ENCODE peak calls at places on chromosomes 11 and 22, in four cellular contexts. J is heart left ventricle, D is kidney epithelial cell, I is colonic mucosa. Q is an unnamed sample.

GRCh38 chr22:44455151-44455962 is 42.7 kb downstream of the RTL6 start:
- DNase-seq in J (no peak), D (no peak), I (peak; percentile 16), Q (no peak)

GRCh38 chr22:22246706-22247105 is 2.1 kb downstream of the VPREB1 start:
- DNase-seq in J (no peak), D (no peak), I (no peak), Q (no peak)

GRCh38 chr11:66981976-66982578 is 7.0 kb downstream of the C11orf86 start:
- DNase-seq in J (peak; percentile 87), D (peak; percentile 72), I (peak; percentile 97), Q (no peak)

GRCh38 chr11:206516-207212 is 535 bp downstream of the BET1L start:
- DNase-seq in J (peak; percentile 54), D (no peak), I (peak; percentile 59), Q (no peak)

GRCh38 chr22:36012332-36012731 is 16.3 kb downstream of the RBFOX2 start:
- DNase-seq in J (no peak), D (no peak), I (no peak), Q (no peak)

GRCh38 chr11:122109932-122110331 is 6.1 kb downstream of the BLID start:
- DNase-seq in J (no peak), D (no peak), I (no peak), Q (no peak)

GRCh38 chr11:67282155-67282875 is 6.8 kb upstream of the ANKRD13D start:
- DNase-seq in J (peak; percentile 21), D (no peak), I (no peak), Q (no peak)

GRCh38 chr11:72058416-72059034 is 21.8 kb downstream of the NUMA1 start:
- DNase-seq in J (no peak), D (no peak), I (no peak), Q (no peak)

GRCh38 chr11:65921033-65921555 is 1.9 kb downstream of the DRAP1 start:
- DNase-seq in J (no peak), D (no peak), I (no peak), Q (no peak)

GRCh38 chr11:118129475-118130196 is 23.0 kb downstream of the SCN4B start:
- DNase-seq in J (no peak), D (no peak), I (no peak), Q (no peak)

GRCh38 chr22:25070870-25071465 is 118.5 kb downstream of the KIAA1671 start:
- DNase-seq in J (no peak), D (no peak), I (no peak), Q (no peak)

GRCh38 chr11:93574821-93575220 is 31.6 kb upstream of the SMCO4 start:
- DNase-seq in J (no peak), D (no peak), I (no peak), Q (no peak)

GRCh38 chr11:5712507-5712906 is 22.9 kb downstream of the TRIM22 start:
- DNase-seq in J (no peak), D (no peak), I (no peak), Q (no peak)

GRCh38 chr11:19367051-19367709 is 126.4 kb upstream of the E2F8 start:
- DNase-seq in J (peak; percentile 37), D (no peak), I (no peak), Q (no peak)

GRCh38 chr22:45626198-45626651 is 45.4 kb upstream of the ATXN10 start:
- DNase-seq in J (no peak), D (no peak), I (peak; percentile 88), Q (no peak)

GRCh38 chr11:66388746-66389386 is 17.3 kb upstream of the SLC29A2 start:
- DNase-seq in J (peak; percentile 65), D (no peak), I (peak; percentile 83), Q (no peak)

GRCh38 chr22:44351685-44352377 is 39.1 kb upstream of the SHISAL1 start:
- DNase-seq in J (peak; percentile 6), D (peak; percentile 76), I (no peak), Q (peak; percentile 80)

GRCh38 chr11:33631749-33632091 is 68.9 kb downstream of the C11orf91 start:
- DNase-seq in J (no peak), D (no peak), I (no peak), Q (no peak)

GRCh38 chr11:87030458-87031054 is 7.2 kb upstream of the TMEM135 start:
- DNase-seq in J (no peak), D (no peak), I (no peak), Q (no peak)

GRCh38 chr11:116931206-116931953 is 94.0 kb upstream of the APOA1 start:
- DNase-seq in J (peak; percentile 39), D (no peak), I (no peak), Q (no peak)

GRCh38 chr11:117199061-117199915 is at the start of gene TAGLN:
- DNase-seq in J (peak; percentile 80), D (peak; percentile 69), I (peak; percentile 55), Q (peak; percentile 52)

GRCh38 chr11:8561461-8561860 is 32.6 kb downstream of the STK33 start:
- DNase-seq in J (no peak), D (no peak), I (no peak), Q (no peak)

GRCh38 chr11:102780491-102780918 is at the start of gene MMP10:
- DNase-seq in J (no peak), D (peak; percentile 55), I (no peak), Q (no peak)

GRCh38 chr22:31122532-31123291 is at the start of gene INPP5J:
- DNase-seq in J (peak; percentile 72), D (no peak), I (peak; percentile 84), Q (no peak)

GRCh38 chr11:1060885-1061616 is 13.6 kb upstream of the MUC2 start:
- DNase-seq in J (no peak), D (no peak), I (peak; percentile 93), Q (peak; percentile 70)

GRCh38 chr11:64100345-64100744 is 64.6 kb downstream of the FLRT1 start:
- DNase-seq in J (no peak), D (no peak), I (no peak), Q (no peak)
- TF ChIP-seq CTCF in J (no peak), D (peak; percentile 55), I (no peak), Q (peak; percentile 23)

GRCh38 chr11:115422013-115422697 is 82.1 kb downstream of the CADM1 start:
- DNase-seq in J (no peak), D (no peak), I (no peak), Q (no peak)
- TF ChIP-seq CTCF in J (no peak), D (no peak), I (no peak), Q (no peak)

GRCh38 chr11:80107415-80107814 is 666.6 kb upstream of the TENM4 start:
- DNase-seq in J (no peak), D (no peak), I (no peak), Q (no peak)
- TF ChIP-seq CTCF in J (no peak), D (peak; percentile 3), I (no peak), Q (no peak)

GRCh38 chr22:33018232-33018864 is 39.8 kb downstream of the SYN3 start:
- DNase-seq in J (peak; percentile 53), D (no peak), I (peak; percentile 45), Q (no peak)
- TF ChIP-seq CTCF in J (peak; percentile 83), D (peak; percentile 89), I (peak; percentile 85), Q (peak; percentile 97)

DNA sequence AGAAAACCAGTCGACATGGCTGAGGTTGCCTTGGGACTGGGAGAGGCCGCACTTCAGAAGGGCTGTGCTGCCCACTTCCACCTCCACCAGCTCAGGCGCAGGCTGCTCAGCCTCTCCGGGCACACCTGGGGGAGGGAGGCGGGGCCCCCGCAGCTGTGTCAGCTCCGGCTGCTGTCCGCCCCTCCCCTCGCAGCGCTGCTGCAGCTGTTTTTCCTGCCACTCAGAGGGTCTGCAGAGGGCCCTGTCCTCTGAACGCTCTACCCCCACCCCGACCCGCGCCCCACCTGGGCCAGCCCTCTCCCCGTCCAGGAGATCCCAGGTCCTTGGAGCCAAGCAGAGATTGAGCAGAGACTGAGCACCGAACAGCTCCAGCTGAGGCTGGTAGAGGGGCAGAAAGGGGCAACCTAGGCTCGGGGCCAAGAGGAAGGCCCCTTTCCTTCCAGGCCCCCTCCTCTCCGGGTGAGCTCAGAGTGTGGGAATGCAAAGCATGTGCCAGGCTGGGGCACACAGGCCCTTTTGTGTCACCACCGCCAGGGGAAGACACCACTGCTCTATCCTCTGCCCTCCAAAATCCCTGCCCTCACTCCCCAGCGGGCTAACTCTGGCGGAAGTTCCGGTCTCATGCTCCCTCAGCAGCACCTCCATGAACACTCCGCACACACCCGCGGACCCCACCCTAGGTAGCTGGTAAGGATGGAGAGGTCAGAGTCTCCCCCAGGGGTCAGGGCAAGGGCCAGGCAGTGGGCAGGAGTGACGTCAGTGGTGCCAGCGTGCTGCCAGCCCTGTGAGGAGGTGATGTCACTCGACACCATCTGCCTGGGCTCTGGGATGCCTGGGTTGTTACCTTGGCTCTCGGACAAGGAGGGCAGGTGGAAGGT is 1.6 kb downstream of the MCAM start:
- DNase-seq in J (peak; percentile 55), D (no peak), I (no peak), Q (no peak)
- TF ChIP-seq CTCF in J (no peak), D (peak; percentile 28), I (no peak), Q (peak; percentile 4)

GRCh38 chr22:40324468-40325305 is 21.6 kb upstream of the ADSL start:
- DNase-seq in J (no peak), D (no peak), I (no peak), Q (no peak)
- TF ChIP-seq CTCF in J (no peak), D (no peak), I (no peak), Q (no peak)

DNA sequence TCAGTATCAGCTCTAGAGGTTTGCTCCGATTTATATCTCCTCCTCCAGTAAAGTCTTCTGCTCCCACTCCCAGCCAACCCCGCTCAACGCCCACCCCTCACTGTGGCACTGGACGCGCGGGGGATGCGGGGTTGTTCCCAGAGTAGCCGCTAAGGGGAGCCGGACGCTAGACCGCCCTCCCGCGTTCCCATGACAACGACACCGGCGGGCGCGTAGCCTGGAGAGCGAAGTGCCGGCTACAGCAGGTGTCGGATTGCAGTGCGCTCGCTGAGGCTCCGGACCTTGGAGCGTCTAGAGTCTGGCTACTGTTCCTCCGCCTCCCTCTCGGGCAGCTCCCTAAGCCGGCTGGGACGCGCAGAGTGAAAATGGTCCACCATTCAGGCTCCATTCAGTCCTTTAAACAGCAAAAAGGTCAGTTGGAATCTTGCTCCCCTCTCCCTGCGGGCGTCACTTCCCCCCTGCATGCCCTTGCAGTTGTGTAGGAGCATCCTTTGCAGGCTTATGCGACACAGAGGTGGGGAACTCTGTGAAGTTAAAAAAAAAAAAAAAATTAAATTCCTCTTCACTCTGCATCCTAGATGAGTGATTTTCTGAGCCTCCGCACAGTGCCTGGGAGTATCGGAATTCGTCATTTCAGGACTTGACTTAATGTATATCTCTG is at the start of gene ANO3:
- DNase-seq in J (peak; percentile 38), D (peak; percentile 67), I (peak; percentile 31), Q (peak; percentile 79)
- TF ChIP-seq CTCF in J (no peak), D (peak; percentile 86), I (peak; percentile 12), Q (peak; percentile 76)

DNA sequence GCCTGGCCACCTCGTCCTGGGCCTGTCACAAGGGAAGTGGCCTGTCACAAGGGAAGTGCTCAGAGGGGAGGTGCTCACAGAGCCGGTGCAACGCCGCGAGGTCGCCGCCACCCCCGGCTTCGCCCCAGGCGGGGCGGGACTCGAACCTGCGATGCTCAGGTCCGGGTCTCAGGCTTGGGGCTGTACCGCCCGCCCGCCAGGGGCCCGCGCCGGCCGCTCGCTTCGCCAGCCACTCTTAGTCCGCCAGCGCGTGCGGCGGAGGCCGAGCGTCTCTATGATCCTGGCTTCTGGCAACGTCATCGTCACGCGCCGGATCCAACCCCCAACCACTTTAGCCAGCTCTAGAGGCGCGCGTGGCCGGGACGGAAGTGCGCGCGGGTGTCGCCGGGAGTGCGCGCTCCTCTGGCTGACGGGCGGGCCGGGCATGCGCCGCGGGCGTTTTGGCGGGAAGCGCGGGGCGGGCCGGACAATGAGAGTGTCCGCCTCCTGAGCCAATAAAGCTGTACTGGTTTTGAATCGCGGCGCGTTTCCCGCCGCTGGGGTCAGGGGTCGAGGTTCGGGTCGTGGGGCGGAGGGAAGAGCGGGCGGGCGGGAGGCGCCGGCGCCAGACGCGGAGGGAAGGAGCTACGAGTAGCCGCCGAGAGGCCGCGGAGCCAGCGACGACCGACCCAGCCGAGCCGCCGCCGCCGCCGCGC is at the start of gene TRMT2A:
- DNase-seq in J (peak; percentile 98), D (peak; percentile 75), I (peak; percentile 97), Q (peak; percentile 93)
- TF ChIP-seq CTCF in J (no peak), D (no peak), I (no peak), Q (peak; percentile 4)

Q was measured in retinal pigment epithelial cell.